ENCODE peak calls at places on chromosomes 1 and 21, in seven cellular contexts. One of them, this sample, is unnamed.

GRCh38 chr1:173867141-173867752 is 542 bp downstream of the GAS5 start:
- DNase-seq in brain microvascular endothelial cell: no peak
- DNase-seq in HFFc6: no peak
- DNase-seq in AG09309: no peak
- DNase-seq in activated naive CD8-positive, alpha-beta T cell treated with anti-CD3 and anti-CD28 coated beads, Interleukin-2, amount 10 ng/mL, durations not matched to agents 7 days and 5 days: no peak
- DNase-seq in fibroblast of mammary gland: no peak
- DNase-seq in DMS 273 treated with DMSO at 0.1 percent for 48 hours: no peak
- DNase-seq in this sample: no peak

GRCh38 chr1:212586429-212587303 is 21.9 kb upstream of the ATF3 start:
- DNase-seq in brain microvascular endothelial cell: no peak
- DNase-seq in HFFc6: no peak
- DNase-seq in AG09309: no peak
- DNase-seq in activated naive CD8-positive, alpha-beta T cell treated with anti-CD3 and anti-CD28 coated beads, Interleukin-2, amount 10 ng/mL, durations not matched to agents 7 days and 5 days: no peak
- DNase-seq in fibroblast of mammary gland: no peak
- DNase-seq in DMS 273 treated with DMSO at 0.1 percent for 48 hours: no peak
- DNase-seq in this sample: no peak

GRCh38 chr1:204314209-204314892 is 45.4 kb downstream of the PLEKHA6 start:
- DNase-seq in brain microvascular endothelial cell: no peak
- DNase-seq in HFFc6: no peak
- DNase-seq in AG09309: no peak
- DNase-seq in activated naive CD8-positive, alpha-beta T cell treated with anti-CD3 and anti-CD28 coated beads, Interleukin-2, amount 10 ng/mL, durations not matched to agents 7 days and 5 days: no peak
- DNase-seq in fibroblast of mammary gland: no peak
- DNase-seq in DMS 273 treated with DMSO at 0.1 percent for 48 hours: no peak
- DNase-seq in this sample: no peak

GRCh38 chr21:46428987-46429710 is 29.5 kb upstream of the DIP2A start:
- DNase-seq in brain microvascular endothelial cell: no peak
- DNase-seq in HFFc6: no peak
- DNase-seq in AG09309: no peak
- DNase-seq in activated naive CD8-positive, alpha-beta T cell treated with anti-CD3 and anti-CD28 coated beads, Interleukin-2, amount 10 ng/mL, durations not matched to agents 7 days and 5 days: no peak
- DNase-seq in fibroblast of mammary gland: no peak
- DNase-seq in DMS 273 treated with DMSO at 0.1 percent for 48 hours: no peak
- DNase-seq in this sample: no peak

GRCh38 chr1:52756020-52756419 is 29.8 kb downstream of the ZYG11B start:
- DNase-seq in brain microvascular endothelial cell: no peak
- DNase-seq in HFFc6: no peak
- DNase-seq in AG09309: no peak
- DNase-seq in activated naive CD8-positive, alpha-beta T cell treated with anti-CD3 and anti-CD28 coated beads, Interleukin-2, amount 10 ng/mL, durations not matched to agents 7 days and 5 days: no peak
- DNase-seq in fibroblast of mammary gland: no peak
- DNase-seq in DMS 273 treated with DMSO at 0.1 percent for 48 hours: no peak
- DNase-seq in this sample: no peak

GRCh38 chr1:193417945-193418744 is 231.7 kb upstream of the B3GALT2 start:
- DNase-seq in brain microvascular endothelial cell: peak; percentile 18
- DNase-seq in HFFc6: peak; percentile 14
- DNase-seq in AG09309: no peak
- DNase-seq in activated naive CD8-positive, alpha-beta T cell treated with anti-CD3 and anti-CD28 coated beads, Interleukin-2, amount 10 ng/mL, durations not matched to agents 7 days and 5 days: no peak
- DNase-seq in fibroblast of mammary gland: peak; percentile 44
- DNase-seq in DMS 273 treated with DMSO at 0.1 percent for 48 hours: no peak
- DNase-seq in this sample: no peak

GRCh38 chr1:78839704-78840277 is 166.7 kb downstream of the ADGRL4 start:
- DNase-seq in brain microvascular endothelial cell: peak; percentile 44
- DNase-seq in HFFc6: peak; percentile 39
- DNase-seq in AG09309: no peak
- DNase-seq in activated naive CD8-positive, alpha-beta T cell treated with anti-CD3 and anti-CD28 coated beads, Interleukin-2, amount 10 ng/mL, durations not matched to agents 7 days and 5 days: no peak
- DNase-seq in fibroblast of mammary gland: peak; percentile 63
- DNase-seq in DMS 273 treated with DMSO at 0.1 percent for 48 hours: peak; percentile 40
- DNase-seq in this sample: peak; percentile 26

GRCh38 chr1:211183924-211184323 is 50.0 kb upstream of the KCNH1 start:
- DNase-seq in brain microvascular endothelial cell: no peak
- DNase-seq in HFFc6: no peak
- DNase-seq in AG09309: no peak
- DNase-seq in activated naive CD8-positive, alpha-beta T cell treated with anti-CD3 and anti-CD28 coated beads, Interleukin-2, amount 10 ng/mL, durations not matched to agents 7 days and 5 days: no peak
- DNase-seq in fibroblast of mammary gland: peak; percentile 13
- DNase-seq in DMS 273 treated with DMSO at 0.1 percent for 48 hours: peak; percentile 89
- DNase-seq in this sample: no peak

GRCh38 chr1:78319603-78320002 is 171.2 kb upstream of the PTGFR start:
- DNase-seq in brain microvascular endothelial cell: no peak
- DNase-seq in HFFc6: no peak
- DNase-seq in AG09309: no peak
- DNase-seq in activated naive CD8-positive, alpha-beta T cell treated with anti-CD3 and anti-CD28 coated beads, Interleukin-2, amount 10 ng/mL, durations not matched to agents 7 days and 5 days: no peak
- DNase-seq in fibroblast of mammary gland: no peak
- DNase-seq in DMS 273 treated with DMSO at 0.1 percent for 48 hours: no peak
- DNase-seq in this sample: no peak

GRCh38 chr21:44413566-44414290 is 41.6 kb upstream of the LRRC3 start:
- DNase-seq in brain microvascular endothelial cell: no peak
- DNase-seq in HFFc6: no peak
- DNase-seq in AG09309: no peak
- DNase-seq in activated naive CD8-positive, alpha-beta T cell treated with anti-CD3 and anti-CD28 coated beads, Interleukin-2, amount 10 ng/mL, durations not matched to agents 7 days and 5 days: no peak
- DNase-seq in fibroblast of mammary gland: no peak
- DNase-seq in DMS 273 treated with DMSO at 0.1 percent for 48 hours: no peak
- DNase-seq in this sample: no peak

GRCh38 chr21:45541221-45542039 is 810 bp downstream of the SLC19A1 start:
- DNase-seq in brain microvascular endothelial cell: no peak
- DNase-seq in HFFc6: no peak
- DNase-seq in AG09309: no peak
- DNase-seq in activated naive CD8-positive, alpha-beta T cell treated with anti-CD3 and anti-CD28 coated beads, Interleukin-2, amount 10 ng/mL, durations not matched to agents 7 days and 5 days: peak; percentile 84
- DNase-seq in fibroblast of mammary gland: peak; percentile 58
- DNase-seq in DMS 273 treated with DMSO at 0.1 percent for 48 hours: peak; percentile 48
- DNase-seq in this sample: peak; percentile 87

GRCh38 chr1:869499-870244 is 54.1 kb upstream of the SAMD11 start:
- DNase-seq in brain microvascular endothelial cell: no peak
- DNase-seq in HFFc6: peak; percentile 13
- DNase-seq in AG09309: no peak
- DNase-seq in activated naive CD8-positive, alpha-beta T cell treated with anti-CD3 and anti-CD28 coated beads, Interleukin-2, amount 10 ng/mL, durations not matched to agents 7 days and 5 days: peak; percentile 91
- DNase-seq in fibroblast of mammary gland: peak; percentile 11
- DNase-seq in DMS 273 treated with DMSO at 0.1 percent for 48 hours: no peak
- DNase-seq in this sample: peak; percentile 65

GRCh38 chr1:40956397-40956796 is 23.1 kb upstream of the CTPS1 start:
- DNase-seq in brain microvascular endothelial cell: no peak
- DNase-seq in HFFc6: no peak
- DNase-seq in AG09309: no peak
- DNase-seq in activated naive CD8-positive, alpha-beta T cell treated with anti-CD3 and anti-CD28 coated beads, Interleukin-2, amount 10 ng/mL, durations not matched to agents 7 days and 5 days: no peak
- DNase-seq in fibroblast of mammary gland: no peak
- DNase-seq in DMS 273 treated with DMSO at 0.1 percent for 48 hours: no peak
- DNase-seq in this sample: no peak

This sample was measured in HuH-7.